ENCODE peak calls at places on chromosome 5, in five cellular contexts. One of them, this sample, is unnamed.

GRCh38 chr5:84383816-84384603 is 670 bp downstream of the EDIL3 start:
- DNase-seq in body of pancreas: peak; percentile 9
- DNase-seq in stomach: no peak
- DNase-seq in mammary epithelial cell: peak; percentile 53
- DNase-seq in A549: peak; percentile 7
- DNase-seq in this sample: no peak

GRCh38 chr5:171405615-171406014 is 13.8 kb upstream of the FGF18 start:
- DNase-seq in body of pancreas: no peak
- DNase-seq in stomach: no peak
- DNase-seq in mammary epithelial cell: no peak
- DNase-seq in A549: peak; percentile 47
- DNase-seq in this sample: no peak

GRCh38 chr5:145531038-145531734 is 304.0 kb downstream of the PRELID2 start:
- DNase-seq in body of pancreas: peak; percentile 34
- DNase-seq in stomach: peak; percentile 58
- DNase-seq in mammary epithelial cell: peak; percentile 87
- DNase-seq in A549: peak; percentile 48
- DNase-seq in this sample: no peak

GRCh38 chr5:7261049-7261448 is 134.9 kb upstream of the ADCY2 start:
- DNase-seq in body of pancreas: no peak
- DNase-seq in stomach: no peak
- DNase-seq in mammary epithelial cell: no peak
- DNase-seq in A549: peak; percentile 50
- DNase-seq in this sample: peak; percentile 15

GRCh38 chr5:88665750-88666215 is 217.2 kb downstream of the MEF2C start:
- DNase-seq in body of pancreas: no peak
- DNase-seq in stomach: no peak
- DNase-seq in mammary epithelial cell: no peak
- DNase-seq in A549: no peak
- DNase-seq in this sample: no peak

GRCh38 chr5:78677777-78678668 is 29.5 kb upstream of the LHFPL2 start:
- DNase-seq in body of pancreas: peak; percentile 33
- DNase-seq in stomach: no peak
- DNase-seq in mammary epithelial cell: peak; percentile 96
- DNase-seq in A549: peak; percentile 45
- DNase-seq in this sample: peak; percentile 31

GRCh38 chr5:151051066-151051930 is 29.5 kb downstream of the TNIP1 start:
- DNase-seq in body of pancreas: peak; percentile 90
- DNase-seq in stomach: peak; percentile 87
- DNase-seq in mammary epithelial cell: peak; percentile 51
- DNase-seq in A549: peak; percentile 83
- DNase-seq in this sample: peak; percentile 81

GRCh38 chr5:17315710-17316221 is 98.3 kb downstream of the BASP1 start:
- DNase-seq in body of pancreas: no peak
- DNase-seq in stomach: no peak
- DNase-seq in mammary epithelial cell: peak; percentile 23
- DNase-seq in A549: peak; percentile 70
- DNase-seq in this sample: no peak

GRCh38 chr5:173396311-173396993 is 68.2 kb upstream of the STC2 start:
- DNase-seq in body of pancreas: no peak
- DNase-seq in stomach: no peak
- DNase-seq in mammary epithelial cell: no peak
- DNase-seq in A549: peak; percentile 20
- DNase-seq in this sample: no peak

GRCh38 chr5:55480781-55481180 is 54.0 kb downstream of the PLPP1 start:
- DNase-seq in body of pancreas: no peak
- DNase-seq in stomach: no peak
- DNase-seq in mammary epithelial cell: no peak
- DNase-seq in A549: no peak
- DNase-seq in this sample: no peak

GRCh38 chr5:157874861-157875260 is 15.9 kb upstream of the CLINT1 start:
- DNase-seq in body of pancreas: no peak
- DNase-seq in stomach: no peak
- DNase-seq in mammary epithelial cell: peak; percentile 23
- DNase-seq in A549: no peak
- DNase-seq in this sample: no peak

GRCh38 chr5:91867799-91868198 is 484.7 kb upstream of the ARRDC3 start:
- DNase-seq in body of pancreas: no peak
- DNase-seq in stomach: no peak
- DNase-seq in mammary epithelial cell: no peak
- DNase-seq in A549: no peak
- DNase-seq in this sample: no peak

GRCh38 chr5:91865920-91866319 is 482.8 kb upstream of the ARRDC3 start:
- DNase-seq in body of pancreas: no peak
- DNase-seq in stomach: no peak
- DNase-seq in mammary epithelial cell: no peak
- DNase-seq in A549: no peak
- DNase-seq in this sample: no peak

DNA sequence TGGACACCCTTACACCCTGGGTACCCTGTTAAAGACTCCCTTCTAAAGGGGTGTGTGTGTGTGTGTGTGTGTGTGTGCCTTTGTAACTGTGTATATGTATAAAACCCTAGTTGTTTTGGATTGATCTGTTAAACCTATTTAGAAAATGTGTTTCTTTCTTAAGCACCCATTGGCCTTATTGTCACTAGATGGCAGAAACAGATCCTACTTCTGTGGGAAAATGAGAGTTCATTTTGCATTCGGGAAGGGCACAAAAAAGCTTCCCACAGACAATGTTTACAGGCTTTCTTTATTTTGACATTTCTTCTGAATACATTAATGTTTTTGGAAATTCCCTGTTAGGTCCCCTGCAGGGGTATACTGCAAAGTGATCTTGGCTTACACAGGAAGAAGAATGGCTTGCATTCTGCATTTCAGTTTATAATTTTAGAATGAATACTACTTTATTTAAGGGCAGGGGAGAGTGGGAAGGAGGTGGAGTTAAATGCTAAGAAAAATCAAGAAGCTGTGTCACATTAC is 481.8 kb upstream of the ARRDC3 start:
- DNase-seq in body of pancreas: no peak
- DNase-seq in stomach: no peak
- DNase-seq in mammary epithelial cell: no peak
- DNase-seq in A549: peak; percentile 29
- DNase-seq in this sample: no peak
- TF ChIP-seq CTCF in body of pancreas: no peak
- TF ChIP-seq CTCF in stomach: no peak
- TF ChIP-seq CTCF in mammary epithelial cell: no peak
- TF ChIP-seq CTCF in A549: peak; percentile 18
- TF ChIP-seq CTCF in this sample: peak; percentile 5

DNA sequence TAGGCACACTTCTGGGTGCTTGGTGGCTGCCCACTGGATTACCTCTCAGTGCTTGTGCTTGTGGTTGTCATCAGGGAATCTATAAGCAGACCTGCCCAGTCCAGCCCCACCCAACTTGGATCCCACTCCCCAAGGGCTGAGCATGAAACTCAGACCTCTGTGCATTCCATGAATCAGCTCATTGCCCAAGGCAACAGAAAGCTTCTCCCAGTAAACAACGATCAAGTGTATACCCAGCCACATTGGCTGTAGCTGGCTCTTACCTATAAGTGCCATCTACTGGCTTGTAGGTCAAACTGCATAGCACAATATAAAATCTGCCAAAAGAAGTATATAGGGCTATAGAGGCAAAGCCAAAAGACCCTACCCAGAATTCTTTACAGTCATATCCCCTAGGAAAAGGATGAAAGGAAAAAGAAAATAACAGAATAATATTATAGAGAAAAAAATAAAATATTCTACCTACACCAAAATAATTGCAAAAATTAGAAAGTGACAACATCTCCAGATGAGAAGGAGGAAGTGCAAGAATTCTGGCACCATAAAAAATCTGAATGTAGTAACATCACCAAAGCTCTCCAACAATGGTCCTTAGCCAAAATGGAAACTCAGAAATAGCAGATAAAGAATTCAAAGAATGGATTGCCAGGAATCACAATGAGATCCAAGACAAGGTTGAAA is 321.0 kb upstream of the TRPC7 start:
- DNase-seq in body of pancreas: no peak
- DNase-seq in stomach: no peak
- DNase-seq in mammary epithelial cell: peak; percentile 56
- DNase-seq in A549: peak; percentile 27
- DNase-seq in this sample: no peak
- TF ChIP-seq CTCF in body of pancreas: no peak
- TF ChIP-seq CTCF in stomach: no peak
- TF ChIP-seq CTCF in mammary epithelial cell: peak; percentile 71
- TF ChIP-seq CTCF in A549: no peak
- TF ChIP-seq CTCF in this sample: peak; percentile 49

GRCh38 chr5:155239803-155240202 is 226.2 kb downstream of the KIF4B start:
- DNase-seq in body of pancreas: no peak
- DNase-seq in stomach: no peak
- DNase-seq in mammary epithelial cell: no peak
- DNase-seq in A549: no peak
- DNase-seq in this sample: no peak
- TF ChIP-seq CTCF in body of pancreas: no peak
- TF ChIP-seq CTCF in stomach: no peak
- TF ChIP-seq CTCF in mammary epithelial cell: no peak
- TF ChIP-seq CTCF in A549: no peak
- TF ChIP-seq CTCF in this sample: no peak

GRCh38 chr5:87048156-87048555 is 219.5 kb upstream of the RASA1 start:
- DNase-seq in body of pancreas: no peak
- DNase-seq in stomach: no peak
- DNase-seq in mammary epithelial cell: peak; percentile 4
- DNase-seq in A549: peak; percentile 36
- DNase-seq in this sample: no peak
- TF ChIP-seq CTCF in body of pancreas: no peak
- TF ChIP-seq CTCF in stomach: no peak
- TF ChIP-seq CTCF in mammary epithelial cell: no peak
- TF ChIP-seq CTCF in A549: peak; percentile 20
- TF ChIP-seq CTCF in this sample: no peak

GRCh38 chr5:154995679-154996078 is 17.9 kb upstream of the KIF4B start:
- DNase-seq in body of pancreas: no peak
- DNase-seq in stomach: no peak
- DNase-seq in mammary epithelial cell: no peak
- DNase-seq in A549: no peak
- DNase-seq in this sample: no peak
- TF ChIP-seq CTCF in body of pancreas: no peak
- TF ChIP-seq CTCF in stomach: no peak
- TF ChIP-seq CTCF in mammary epithelial cell: no peak
- TF ChIP-seq CTCF in A549: no peak
- TF ChIP-seq CTCF in this sample: no peak

GRCh38 chr5:10501554-10502075 is 59.9 kb downstream of the ROPN1L start:
- DNase-seq in body of pancreas: no peak
- DNase-seq in stomach: no peak
- DNase-seq in mammary epithelial cell: no peak
- DNase-seq in A549: no peak
- DNase-seq in this sample: no peak

GRCh38 chr5:10500669-10501068 is 59.0 kb downstream of the ROPN1L start:
- DNase-seq in body of pancreas: no peak
- DNase-seq in stomach: no peak
- DNase-seq in mammary epithelial cell: no peak
- DNase-seq in A549: no peak
- DNase-seq in this sample: no peak

GRCh38 chr5:10503321-10503720 is 60.5 kb upstream of the ANKRD33B start:
- DNase-seq in body of pancreas: peak; percentile 10
- DNase-seq in stomach: no peak
- DNase-seq in mammary epithelial cell: no peak
- DNase-seq in A549: no peak
- DNase-seq in this sample: no peak

GRCh38 chr5:10502578-10502977 is 60.9 kb downstream of the ROPN1L start:
- DNase-seq in body of pancreas: peak; percentile 24
- DNase-seq in stomach: no peak
- DNase-seq in mammary epithelial cell: no peak
- DNase-seq in A549: peak; percentile 53
- DNase-seq in this sample: no peak

GRCh38 chr5:10502130-10502529 is 60.5 kb downstream of the ROPN1L start:
- DNase-seq in body of pancreas: no peak
- DNase-seq in stomach: no peak
- DNase-seq in mammary epithelial cell: no peak
- DNase-seq in A549: no peak
- DNase-seq in this sample: no peak
- TF ChIP-seq CTCF in body of pancreas: no peak
- TF ChIP-seq CTCF in stomach: no peak
- TF ChIP-seq CTCF in mammary epithelial cell: no peak
- TF ChIP-seq CTCF in A549: no peak
- TF ChIP-seq CTCF in this sample: no peak

DNA sequence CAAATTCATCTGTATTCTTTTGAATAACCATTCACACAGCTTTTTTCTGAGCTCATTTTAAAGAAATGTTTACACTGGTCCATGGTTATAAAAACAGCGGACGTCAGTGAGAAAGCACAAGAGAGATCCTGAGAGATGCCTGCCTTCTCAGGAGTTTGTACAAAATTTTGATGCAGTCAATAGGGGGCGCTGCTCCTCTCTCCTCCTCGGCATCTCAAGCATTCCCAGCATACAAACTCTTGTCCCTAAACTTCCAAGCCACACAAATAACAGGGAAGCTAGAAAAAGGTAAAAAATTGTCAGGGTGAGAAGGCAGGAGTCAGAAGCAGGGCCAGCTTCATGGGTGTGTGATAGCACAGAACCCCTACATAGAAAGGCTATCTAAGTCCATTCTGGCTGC is 11.2 kb upstream of the CCDC152 start:
- DNase-seq in body of pancreas: no peak
- DNase-seq in stomach: no peak
- DNase-seq in mammary epithelial cell: no peak
- DNase-seq in A549: peak; percentile 11
- DNase-seq in this sample: no peak
- TF ChIP-seq CTCF in body of pancreas: no peak
- TF ChIP-seq CTCF in stomach: no peak
- TF ChIP-seq CTCF in mammary epithelial cell: peak; percentile 52
- TF ChIP-seq CTCF in A549: peak; percentile 10
- TF ChIP-seq CTCF in this sample: peak; percentile 49